ENCODE peak calls at places on chromosomes 16 and 17, in five cellular contexts. One of them, this sample, is unnamed.

GRCh38 chr17:8310601-8311123 is 621 bp downstream of the ARHGEF15 start:
- DNase-seq in trophoblast cell: no peak
- DNase-seq in H1: no peak
- DNase-seq in H9: no peak
- DNase-seq in mesenchymal stem cell: no peak
- DNase-seq in this sample: no peak

GRCh38 chr17:681738-682137 is 32.9 kb downstream of the VPS53 start:
- DNase-seq in trophoblast cell: peak
- DNase-seq in H1: no peak
- DNase-seq in H9: no peak
- DNase-seq in mesenchymal stem cell: peak
- DNase-seq in this sample: peak

GRCh38 chr17:49452173-49452572 is 37.5 kb upstream of the PHB1 start:
- DNase-seq in trophoblast cell: no peak
- DNase-seq in H1: no peak
- DNase-seq in H9: no peak
- DNase-seq in mesenchymal stem cell: no peak
- DNase-seq in this sample: no peak

GRCh38 chr16:86452451-86452850 is 57.9 kb upstream of the FOXF1 start:
- DNase-seq in trophoblast cell: no peak
- DNase-seq in H1: no peak
- DNase-seq in H9: no peak
- DNase-seq in mesenchymal stem cell: no peak
- DNase-seq in this sample: no peak

GRCh38 chr17:57519199-57519598 is 225.9 kb downstream of the CCDC182 start:
- DNase-seq in trophoblast cell: peak
- DNase-seq in H1: no peak
- DNase-seq in H9: no peak
- DNase-seq in mesenchymal stem cell: peak
- DNase-seq in this sample: no peak

GRCh38 chr17:73335591-73336503 is 24.0 kb upstream of the CDC42EP4 start:
- DNase-seq in trophoblast cell: no peak
- DNase-seq in H1: no peak
- DNase-seq in H9: no peak
- DNase-seq in mesenchymal stem cell: no peak
- DNase-seq in this sample: no peak

GRCh38 chr17:29401237-29401636 is 11.1 kb downstream of the TAOK1 start:
- DNase-seq in trophoblast cell: peak
- DNase-seq in H1: no peak
- DNase-seq in H9: no peak
- DNase-seq in mesenchymal stem cell: no peak
- DNase-seq in this sample: no peak

GRCh38 chr17:66677201-66677981 is 157.5 kb upstream of the CACNG5 start:
- DNase-seq in trophoblast cell: peak
- DNase-seq in H1: no peak
- DNase-seq in H9: peak
- DNase-seq in mesenchymal stem cell: peak
- DNase-seq in this sample: no peak

GRCh38 chr16:8848939-8849391 is 19.8 kb downstream of the CARHSP1 start:
- DNase-seq in trophoblast cell: no peak
- DNase-seq in H1: no peak
- DNase-seq in H9: peak
- DNase-seq in mesenchymal stem cell: peak
- DNase-seq in this sample: no peak

GRCh38 chr16:87626401-87626800 is 24.1 kb downstream of the JPH3 start:
- DNase-seq in trophoblast cell: no peak
- DNase-seq in H1: no peak
- DNase-seq in H9: no peak
- DNase-seq in mesenchymal stem cell: no peak
- DNase-seq in this sample: no peak

GRCh38 chr17:73357318-73357717 is 45.5 kb upstream of the CDC42EP4 start:
- DNase-seq in trophoblast cell: no peak
- DNase-seq in H1: no peak
- DNase-seq in H9: no peak
- DNase-seq in mesenchymal stem cell: no peak
- DNase-seq in this sample: no peak

GRCh38 chr17:48198950-48199541 is 91.5 kb downstream of the SNX11 start:
- DNase-seq in trophoblast cell: no peak
- DNase-seq in H1: no peak
- DNase-seq in H9: no peak
- DNase-seq in mesenchymal stem cell: peak
- DNase-seq in this sample: no peak

GRCh38 chr16:86971251-86971650 is 345.9 kb downstream of the C16orf95 start:
- DNase-seq in trophoblast cell: no peak
- DNase-seq in H1: no peak
- DNase-seq in H9: no peak
- DNase-seq in mesenchymal stem cell: no peak
- DNase-seq in this sample: no peak

GRCh38 chr17:64077409-64077808 is 52.5 kb downstream of the ERN1 start:
- DNase-seq in trophoblast cell: peak
- DNase-seq in H1: no peak
- DNase-seq in H9: no peak
- DNase-seq in mesenchymal stem cell: no peak
- DNase-seq in this sample: no peak

GRCh38 chr16:81513204-81514040 is 68.8 kb downstream of the CMIP start:
- DNase-seq in trophoblast cell: peak
- DNase-seq in H1: peak
- DNase-seq in H9: peak
- DNase-seq in mesenchymal stem cell: peak
- DNase-seq in this sample: no peak

GRCh38 chr17:19753049-19753444 is 4.9 kb upstream of the ALDH3A1 start:
- DNase-seq in trophoblast cell: peak
- DNase-seq in H1: no peak
- DNase-seq in H9: peak
- DNase-seq in mesenchymal stem cell: peak
- DNase-seq in this sample: no peak

GRCh38 chr17:72615627-72615991 is 476.9 kb downstream of the SLC39A11 start:
- DNase-seq in trophoblast cell: no peak
- DNase-seq in H1: no peak
- DNase-seq in H9: no peak
- DNase-seq in mesenchymal stem cell: no peak
- DNase-seq in this sample: no peak

GRCh38 chr17:14752007-14752406 is 451.1 kb downstream of the HS3ST3B1 start:
- DNase-seq in trophoblast cell: no peak
- DNase-seq in H1: no peak
- DNase-seq in H9: no peak
- DNase-seq in mesenchymal stem cell: no peak
- DNase-seq in this sample: no peak

GRCh38 chr16:66714659-66715307 is 18.2 kb upstream of the CMTM4 start:
- DNase-seq in trophoblast cell: peak
- DNase-seq in H1: no peak
- DNase-seq in H9: no peak
- DNase-seq in mesenchymal stem cell: no peak
- DNase-seq in this sample: no peak

GRCh38 chr17:59353936-59354755 is 22.7 kb downstream of the YPEL2 start:
- DNase-seq in trophoblast cell: peak
- DNase-seq in H1: no peak
- DNase-seq in H9: no peak
- DNase-seq in mesenchymal stem cell: no peak
- DNase-seq in this sample: no peak

GRCh38 chr17:2933606-2934005 is 129.8 kb downstream of the OR1D5 start:
- DNase-seq in trophoblast cell: no peak
- DNase-seq in H1: no peak
- DNase-seq in H9: no peak
- DNase-seq in mesenchymal stem cell: no peak
- DNase-seq in this sample: no peak

GRCh38 chr17:66776999-66777688 is 57.8 kb upstream of the CACNG5 start:
- DNase-seq in trophoblast cell: no peak
- DNase-seq in H1: no peak
- DNase-seq in H9: peak
- DNase-seq in mesenchymal stem cell: peak
- DNase-seq in this sample: no peak

GRCh38 chr16:22664132-22664531 is 149.8 kb upstream of the HS3ST2 start:
- DNase-seq in trophoblast cell: no peak
- DNase-seq in H1: no peak
- DNase-seq in H9: peak
- DNase-seq in mesenchymal stem cell: no peak
- DNase-seq in this sample: no peak

GRCh38 chr17:78379134-78379497 is 667 bp downstream of the PGS1 start:
- DNase-seq in trophoblast cell: peak
- DNase-seq in H1: no peak
- DNase-seq in H9: no peak
- DNase-seq in mesenchymal stem cell: peak
- DNase-seq in this sample: no peak

GRCh38 chr17:79647456-79647915 is 36.6 kb upstream of the RBFOX3 start:
- DNase-seq in trophoblast cell: no peak
- DNase-seq in H1: peak
- DNase-seq in H9: peak
- DNase-seq in mesenchymal stem cell: no peak
- DNase-seq in this sample: no peak

GRCh38 chr16:3814755-3815154 is 65.8 kb downstream of the CREBBP start:
- DNase-seq in trophoblast cell: no peak
- DNase-seq in H1: no peak
- DNase-seq in H9: no peak
- DNase-seq in mesenchymal stem cell: no peak
- DNase-seq in this sample: no peak

GRCh38 chr16:17475104-17475503 is 4.3 kb upstream of the XYLT1 start:
- DNase-seq in trophoblast cell: no peak
- DNase-seq in H1: no peak
- DNase-seq in H9: no peak
- DNase-seq in mesenchymal stem cell: no peak
- DNase-seq in this sample: no peak

GRCh38 chr17:77734371-77735050 is 224.0 kb upstream of the TNRC6C start:
- DNase-seq in trophoblast cell: no peak
- DNase-seq in H1: peak
- DNase-seq in H9: peak
- DNase-seq in mesenchymal stem cell: peak
- DNase-seq in this sample: no peak

GRCh38 chr17:1108560-1108809 is 71.3 kb downstream of the ABR start:
- DNase-seq in trophoblast cell: no peak
- DNase-seq in H1: no peak
- DNase-seq in H9: no peak
- DNase-seq in mesenchymal stem cell: peak
- DNase-seq in this sample: no peak

GRCh38 chr16:22386976-22387375 is 12.6 kb upstream of the CDR2 start:
- DNase-seq in trophoblast cell: peak
- DNase-seq in H1: no peak
- DNase-seq in H9: no peak
- DNase-seq in mesenchymal stem cell: peak
- DNase-seq in this sample: no peak

GRCh38 chr17:81710514-81711308 is 1.4 kb upstream of the SLC25A10 start:
- DNase-seq in trophoblast cell: no peak
- DNase-seq in H1: peak
- DNase-seq in H9: no peak
- DNase-seq in mesenchymal stem cell: peak
- DNase-seq in this sample: no peak

DNA sequence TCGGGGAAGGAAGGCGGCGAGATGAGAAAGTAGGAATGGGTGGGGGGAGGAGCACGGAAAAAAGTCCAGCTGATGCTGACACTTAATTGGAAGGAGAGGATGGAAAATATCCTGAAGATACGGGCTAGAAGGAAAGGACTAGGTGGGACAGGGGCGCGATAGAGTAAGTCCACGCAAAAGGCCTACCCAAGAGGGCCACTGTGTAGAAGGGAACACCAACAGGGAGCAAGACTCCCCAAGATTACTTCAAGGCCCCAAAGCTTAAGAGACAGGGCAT is 757 bp downstream of the APPBP2 start:
- DNase-seq in trophoblast cell: peak
- DNase-seq in H1: peak
- DNase-seq in H9: no peak
- DNase-seq in mesenchymal stem cell: peak
- DNase-seq in this sample: no peak
- H4K91ac ChIP-seq in trophoblast cell: peak
- H4K91ac ChIP-seq in H1: no peak
- H4K91ac ChIP-seq in H9: no peak
- H4K91ac ChIP-seq in mesenchymal stem cell: peak
- H4K91ac ChIP-seq in this sample: no peak

GRCh38 chr16:69848635-69849545 is 86.8 kb downstream of the WWP2 start:
- DNase-seq in trophoblast cell: no peak
- DNase-seq in H1: no peak
- DNase-seq in H9: no peak
- DNase-seq in mesenchymal stem cell: peak
- DNase-seq in this sample: no peak

GRCh38 chr16:69855587-69855986 is 93.5 kb downstream of the WWP2 start:
- DNase-seq in trophoblast cell: no peak
- DNase-seq in H1: no peak
- DNase-seq in H9: no peak
- DNase-seq in mesenchymal stem cell: no peak
- DNase-seq in this sample: no peak

GRCh38 chr16:69852815-69853214 is 90.7 kb downstream of the WWP2 start:
- DNase-seq in trophoblast cell: no peak
- DNase-seq in H1: no peak
- DNase-seq in H9: no peak
- DNase-seq in mesenchymal stem cell: no peak
- DNase-seq in this sample: no peak

GRCh38 chr16:69853481-69853880 is 91.3 kb downstream of the WWP2 start:
- DNase-seq in trophoblast cell: peak
- DNase-seq in H1: no peak
- DNase-seq in H9: no peak
- DNase-seq in mesenchymal stem cell: no peak
- DNase-seq in this sample: no peak

DNA sequence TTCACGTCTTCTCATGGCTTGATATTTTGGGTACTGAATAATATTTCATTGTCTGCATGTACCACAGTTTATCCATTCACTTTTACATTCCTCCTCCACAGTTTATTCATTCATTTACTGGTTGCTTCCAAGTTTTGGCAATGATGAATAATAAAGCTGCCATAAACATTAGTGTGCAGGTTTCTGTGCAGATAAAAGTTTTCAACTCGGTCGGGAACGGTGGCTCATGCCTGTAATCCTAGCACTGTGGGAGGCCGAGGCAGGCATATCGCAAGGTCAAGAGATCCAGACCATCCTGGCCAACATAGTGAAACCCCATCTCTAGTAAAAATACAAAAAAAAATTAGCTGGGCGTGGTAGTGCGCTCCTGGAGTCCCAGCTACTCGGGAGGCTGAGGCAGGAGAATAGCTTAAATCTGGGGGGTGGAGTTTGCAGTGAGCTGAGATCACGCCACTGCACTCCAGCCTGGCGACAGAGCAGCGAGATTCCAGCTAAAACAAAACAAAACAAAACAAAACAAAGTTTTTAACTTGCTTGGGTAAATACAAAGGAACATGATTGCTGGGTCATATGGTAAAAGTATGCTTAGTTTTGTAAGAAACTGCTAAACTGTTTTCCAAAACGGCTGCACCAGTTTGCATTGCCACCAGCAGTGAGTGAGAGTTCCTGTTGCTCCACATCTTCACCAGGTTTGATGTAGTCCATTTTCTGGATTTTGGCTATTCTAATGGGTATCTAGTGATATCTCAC is 89.5 kb downstream of the WWP2 start:
- DNase-seq in trophoblast cell: peak
- DNase-seq in H1: no peak
- DNase-seq in H9: no peak
- DNase-seq in mesenchymal stem cell: no peak
- DNase-seq in this sample: no peak
- H2BK12ac ChIP-seq in trophoblast cell: no peak
- H2BK12ac ChIP-seq in H1: no peak
- H2BK12ac ChIP-seq in H9: no peak
- H2BK12ac ChIP-seq in mesenchymal stem cell: no peak
- H2BK12ac ChIP-seq in this sample: no peak

GRCh38 chr16:70483426-70483825 is 29.0 kb downstream of the FCSK start:
- DNase-seq in trophoblast cell: no peak
- DNase-seq in H1: no peak
- DNase-seq in H9: no peak
- DNase-seq in mesenchymal stem cell: no peak
- DNase-seq in this sample: no peak
- H4K91ac ChIP-seq in trophoblast cell: no peak
- H4K91ac ChIP-seq in H1: no peak
- H4K91ac ChIP-seq in H9: no peak
- H4K91ac ChIP-seq in mesenchymal stem cell: no peak
- H4K91ac ChIP-seq in this sample: no peak

GRCh38 chr17:44956998-44957981 is 9.7 kb upstream of the KIF18B start:
- DNase-seq in trophoblast cell: no peak
- DNase-seq in H1: no peak
- DNase-seq in H9: no peak
- DNase-seq in mesenchymal stem cell: no peak
- DNase-seq in this sample: no peak
- H2BK12ac ChIP-seq in trophoblast cell: no peak
- H2BK12ac ChIP-seq in H1: no peak
- H2BK12ac ChIP-seq in H9: no peak
- H2BK12ac ChIP-seq in mesenchymal stem cell: no peak
- H2BK12ac ChIP-seq in this sample: no peak